ENCODE peak calls at places on chromosomes 1 and 21, in ten cellular contexts. E is sigmoid colon; Q is CD8-positive, alpha-beta T cell; P is kidney; F is AG04450; W is choroid plexus epithelial cell; K is Calu3; C is CD4-positive, alpha-beta T cell; M is RWPE1; X is WTC11. T is an unnamed sample.

GRCh38 chr1:228060458-228061190 is 21.9 kb upstream of the ARF1 start:
- DNase-seq in E (peak; percentile 49), C (no peak), Q (no peak), K (no peak), W (no peak), M (no peak), F (no peak), X (peak; percentile 76), P (peak; percentile 76), T (peak; percentile 17)

GRCh38 chr1:71047635-71048607 is at the start of gene PTGER3:
- DNase-seq in X (peak; percentile 69), W (no peak), M (no peak), Q (peak; percentile 63), E (peak; percentile 91), C (peak; percentile 25), P (peak; percentile 90), F (no peak), K (peak; percentile 70), T (peak; percentile 68)

GRCh38 chr21:39523930-39524329 is 72.2 kb downstream of the SH3BGR start:
- DNase-seq in X (no peak), P (no peak), M (no peak), K (no peak), C (no peak), W (no peak), F (no peak), E (no peak), Q (no peak), T (no peak)

GRCh38 chr1:92759361-92759760 is 25.5 kb downstream of the EVI5 start:
- DNase-seq in C (no peak), Q (no peak), F (no peak), E (no peak), W (peak; percentile 45), M (no peak), K (no peak), P (no peak), X (no peak), T (no peak)

GRCh38 chr1:68361511-68361910 is 88.2 kb downstream of the RPE65 start:
- DNase-seq in W (no peak), Q (no peak), E (no peak), P (no peak), M (no peak), X (no peak), K (no peak), F (no peak), C (no peak), T (no peak)

GRCh38 chr1:235950318-235950717 is 83.6 kb upstream of the LYST start:
- DNase-seq in K (no peak), Q (no peak), M (no peak), X (no peak), W (no peak), E (peak; percentile 48), C (no peak), P (no peak), F (no peak), T (no peak)

GRCh38 chr1:219460561-219461511 is 152.1 kb downstream of the ZC3H11B start:
- DNase-seq in K (no peak), Q (no peak), C (no peak), M (peak; percentile 78), E (no peak), X (no peak), F (peak; percentile 43), P (no peak), W (peak; percentile 14), T (no peak)

GRCh38 chr1:16617101-16617727 is 3.9 kb upstream of the NBPF1 start:
- DNase-seq in P (peak; percentile 80), E (peak; percentile 73), Q (peak; percentile 16), X (peak; percentile 29), M (no peak), W (no peak), C (no peak), K (no peak), F (no peak), T (no peak)

GRCh38 chr1:156414440-156415064 is 45.5 kb downstream of the RHBG start:
- DNase-seq in F (no peak), C (no peak), P (no peak), X (peak; percentile 74), K (no peak), W (no peak), E (no peak), M (no peak), Q (no peak), T (no peak)

GRCh38 chr1:54850737-54851136 is 36.3 kb downstream of the DHCR24 start:
- DNase-seq in E (no peak), C (no peak), X (no peak), W (peak; percentile 99), K (no peak), M (no peak), F (peak; percentile 94), Q (no peak), P (no peak), T (no peak)

GRCh38 chr1:94058766-94059165 is 62.2 kb downstream of the ABCA4 start:
- DNase-seq in W (no peak), E (no peak), C (no peak), X (no peak), P (no peak), F (no peak), M (no peak), K (no peak), Q (no peak), T (no peak)

GRCh38 chr1:94050675-94051074 is 70.3 kb downstream of the ABCA4 start:
- DNase-seq in K (no peak), X (no peak), Q (no peak), F (no peak), P (no peak), W (no peak), M (no peak), C (no peak), E (no peak), T (no peak)

GRCh38 chr1:94056171-94056570 is 64.8 kb downstream of the ABCA4 start:
- DNase-seq in F (no peak), X (no peak), Q (no peak), K (no peak), W (no peak), E (no peak), P (no peak), M (no peak), C (no peak), T (no peak)

GRCh38 chr1:94056996-94057395 is 64.0 kb downstream of the ABCA4 start:
- DNase-seq in X (no peak), F (no peak), C (no peak), E (no peak), W (peak; percentile 41), M (no peak), K (no peak), P (no peak), Q (no peak), T (no peak)

GRCh38 chr1:94055459-94056122 is 65.4 kb downstream of the ABCA4 start:
- DNase-seq in C (no peak), Q (no peak), E (no peak), F (no peak), M (no peak), X (no peak), P (no peak), K (no peak), W (no peak), T (no peak)
- TF ChIP-seq CTCF in C (no peak), Q (no peak), E (no peak), F (no peak), M (no peak), X (no peak), P (no peak), K (no peak), W (no peak), T (no peak)

GRCh38 chr1:177959793-177960515 is 9.9 kb downstream of the SEC16B start:
- DNase-seq in C (no peak), E (no peak), P (no peak), F (no peak), Q (no peak), W (peak; percentile 80), K (peak; percentile 13), M (peak; percentile 54), X (no peak), T (no peak)
- TF ChIP-seq CTCF in C (no peak), E (no peak), P (peak; percentile 32), F (peak; percentile 61), Q (no peak), W (peak; percentile 69), K (peak; percentile 40), M (peak; percentile 48), X (no peak), T (no peak)

DNA sequence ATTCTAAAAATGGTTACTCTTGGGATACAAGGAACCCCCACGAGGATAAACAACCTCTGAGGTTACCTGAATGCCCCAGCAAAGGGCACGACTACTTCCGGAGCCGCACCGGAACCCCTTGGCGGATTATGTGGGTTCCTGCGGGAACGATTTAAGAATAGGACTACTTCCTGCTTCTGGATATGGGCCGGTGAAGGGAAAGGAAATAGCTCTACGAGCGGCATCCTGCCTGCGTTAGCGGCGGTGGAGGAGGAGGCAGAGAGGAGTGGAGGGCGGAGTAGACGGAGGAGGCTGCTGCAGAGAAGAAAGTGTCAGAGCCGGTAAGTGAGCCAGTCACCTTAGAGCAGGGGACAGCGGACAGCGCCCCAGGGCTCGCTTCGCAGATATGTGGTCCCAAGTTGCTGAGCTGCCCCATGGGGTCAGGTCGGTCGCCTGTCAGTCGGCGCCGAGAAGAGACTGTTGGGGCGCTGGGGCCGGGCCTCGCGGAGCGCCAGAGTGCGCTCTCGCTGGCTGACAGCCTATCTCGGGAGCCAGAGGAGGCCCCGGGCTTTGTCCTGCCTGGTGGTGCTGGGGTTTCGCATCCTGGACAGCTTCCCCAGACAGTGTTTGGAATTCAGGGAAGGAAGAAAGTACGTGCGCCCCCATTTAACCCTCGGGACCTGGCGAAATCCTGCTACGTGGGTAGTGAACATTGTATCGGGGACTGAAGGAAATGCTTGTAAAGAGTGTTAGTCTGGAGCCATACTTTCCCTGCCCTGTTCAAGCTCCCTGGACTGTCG is at the start of gene KLHL20:
- DNase-seq in C (peak; percentile 83), X (peak; percentile 74), P (peak; percentile 91), F (peak; percentile 80), E (peak; percentile 89), M (peak; percentile 86), K (peak; percentile 91), Q (peak; percentile 79), W (peak; percentile 95), T (peak; percentile 82)
- TF ChIP-seq CTCF in C (no peak), X (no peak), P (no peak), F (peak; percentile 8), E (peak; percentile 38), M (no peak), K (no peak), Q (no peak), W (no peak), T (no peak)

DNA sequence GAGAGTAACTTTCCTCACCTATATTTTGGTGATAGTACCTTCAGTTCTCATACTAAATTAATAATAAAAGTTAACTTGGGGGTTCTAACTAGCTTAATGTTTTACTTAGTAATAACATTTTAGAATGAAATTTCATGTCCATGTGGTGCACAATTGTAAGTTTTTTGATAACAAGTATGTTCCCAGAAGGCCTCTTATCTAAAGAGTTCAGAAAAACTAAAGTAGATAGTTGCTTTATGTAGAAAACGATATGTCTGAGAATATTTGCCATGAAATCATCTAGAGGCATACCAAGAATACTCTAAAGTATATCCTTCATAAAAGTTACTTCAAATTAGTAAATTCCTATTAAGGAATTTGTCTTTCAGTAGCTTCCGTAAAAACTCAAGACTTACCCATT is 10.2 kb upstream of the ADCY10 start:
- DNase-seq in M (no peak), P (no peak), F (no peak), E (no peak), K (no peak), C (no peak), Q (no peak), W (no peak), X (no peak), T (no peak)
- TF ChIP-seq CTCF in M (no peak), P (no peak), F (no peak), E (no peak), K (no peak), C (no peak), Q (no peak), W (no peak), X (no peak), T (no peak)